ENCODE peak calls at places on chromosomes 4 and X, in six cellular contexts. H, M, Z, C, N and U are unnamed samples.

GRCh38 chr4:142683503-142683902 is 162.6 kb downstream of the INPP4B start:
- DNase-seq in N (no peak), H (no peak), Z (no peak), C (no peak), M (no peak), U (no peak)

GRCh38 chr4:148170408-148171385 is 271.5 kb downstream of the NR3C2 start:
- DNase-seq in N (no peak), M (no peak), H (no peak), Z (no peak), C (no peak), U (no peak)

GRCh38 chrX:72609313-72609712 is 36.7 kb upstream of the HDAC8 start:
- DNase-seq in N (peak; percentile 25), C (peak; percentile 23), M (no peak), Z (no peak), H (peak; percentile 6), U (peak; percentile 6)

GRCh38 chr4:150244600-150244999 is 166.4 kb downstream of the DCLK2 start:
- DNase-seq in H (peak; percentile 70), M (no peak), C (no peak), Z (no peak), N (no peak), U (peak; percentile 78)

GRCh38 chr4:16627999-16628398 is 270.4 kb downstream of the LDB2 start:
- DNase-seq in H (peak; percentile 78), N (peak; percentile 62), Z (no peak), C (peak; percentile 88), M (no peak), U (peak; percentile 95)

GRCh38 chr4:7874838-7875237 is 64.8 kb downstream of the AFAP1 start:
- DNase-seq in M (no peak), H (no peak), N (no peak), C (no peak), Z (no peak), U (no peak)

GRCh38 chr4:150090836-150091235 is 12.6 kb downstream of the DCLK2 start:
- DNase-seq in M (no peak), Z (no peak), H (peak; percentile 78), N (no peak), C (peak; percentile 10), U (peak; percentile 77)

GRCh38 chr4:24956091-24956490 is 43.2 kb upstream of the CCDC149 start:
- DNase-seq in Z (no peak), H (no peak), M (no peak), C (no peak), N (peak; percentile 26), U (no peak)

GRCh38 chrX:21438792-21439191 is 64.6 kb downstream of the CNKSR2 start:
- DNase-seq in M (no peak), C (no peak), N (no peak), H (no peak), Z (no peak), U (no peak)

GRCh38 chrX:8748855-8749254 is 16.9 kb upstream of the ANOS1 start:
- DNase-seq in H (peak; percentile 46), M (no peak), N (peak; percentile 41), Z (no peak), C (peak; percentile 47), U (peak; percentile 43)

GRCh38 chrX:136598631-136599030 is 49.3 kb upstream of the CD40LG start:
- DNase-seq in N (no peak), M (no peak), H (no peak), Z (no peak), C (no peak), U (no peak)

GRCh38 chrX:110806145-110806544 is 10.5 kb upstream of the CHRDL1 start:
- DNase-seq in N (no peak), C (no peak), H (no peak), Z (no peak), M (no peak), U (peak; percentile 9)

GRCh38 chr4:4412661-4413372 is 25.9 kb downstream of the NSG1 start:
- DNase-seq in Z (no peak), C (no peak), H (no peak), M (no peak), N (no peak), U (no peak)

GRCh38 chr4:69731261-69731660 is 29.2 kb downstream of the SULT1B1 start:
- DNase-seq in C (no peak), M (no peak), H (no peak), N (no peak), Z (no peak), U (no peak)

GRCh38 chr4:107896158-107896645 is 35.1 kb upstream of the CYP2U1 start:
- DNase-seq in Z (no peak), N (no peak), C (peak; percentile 87), H (peak; percentile 83), M (no peak), U (peak; percentile 97)

GRCh38 chr4:67151376-67152343 is 393.6 kb downstream of the CENPC start:
- DNase-seq in C (no peak), N (no peak), M (no peak), H (no peak), Z (no peak), U (no peak)

GRCh38 chrX:1025413-1025812 is 187.0 kb downstream of the CRLF2 start:
- DNase-seq in N (no peak), Z (no peak), M (no peak), C (no peak), H (no peak), U (no peak)

GRCh38 chr4:152870605-152871004 is 65.5 kb upstream of the FHDC1 start:
- DNase-seq in H (no peak), C (no peak), M (no peak), Z (no peak), N (no peak), U (no peak)

GRCh38 chrX:109352121-109352556 is 129.7 kb downstream of the GUCY2F start:
- DNase-seq in H (peak; percentile 35), Z (no peak), M (no peak), C (peak; percentile 55), N (no peak), U (no peak)

GRCh38 chr4:189117426-189117825 is 823.2 kb upstream of the FRG1 start:
- DNase-seq in N (peak; percentile 19), M (no peak), C (no peak), Z (peak; percentile 38), H (peak; percentile 5), U (peak; percentile 13)

GRCh38 chrX:18895157-18895952 is 88.6 kb downstream of the PHKA2 start:
- DNase-seq in N (no peak), M (no peak), H (no peak), Z (peak; percentile 24), C (peak; percentile 56), U (peak; percentile 37)

GRCh38 chrX:20523626-20524312 is 257.1 kb upstream of the RPS6KA3 start:
- DNase-seq in C (no peak), M (no peak), Z (no peak), H (no peak), N (no peak), U (no peak)

GRCh38 chrX:114717921-114718320 is 134.0 kb downstream of the HTR2C start:
- DNase-seq in N (peak; percentile 43), H (no peak), M (peak; percentile 5), Z (peak; percentile 77), C (peak; percentile 20), U (no peak)

GRCh38 chr4:92566284-92566683 is 262.5 kb downstream of the GRID2 start:
- DNase-seq in Z (no peak), N (no peak), H (no peak), C (no peak), M (no peak), U (no peak)

GRCh38 chr4:101774807-101775206 is 15.7 kb upstream of the BANK1 start:
- DNase-seq in C (peak; percentile 19), N (no peak), H (peak; percentile 57), Z (no peak), M (no peak), U (peak; percentile 23)

GRCh38 chr4:88523325-88524129 is at the start of gene PYURF:
- DNase-seq in H (peak; percentile 97), C (peak; percentile 97), Z (peak; percentile 97), M (peak; percentile 83), N (peak; percentile 96), U (peak; percentile 91)
- H2BK5ac ChIP-seq in H (peak within 1 kb of the TSS; percentile 83), C (peak within 1 kb of the TSS; percentile 41), Z (no peak within 1 kb of the TSS), M (no peak within 1 kb of the TSS), N (no peak within 1 kb of the TSS), U (peak within 1 kb of the TSS; percentile 89)

GRCh38 chr4:1243451-1244080 is 5.4 kb downstream of the CTBP1 start:
- DNase-seq in N (no peak), H (no peak), C (no peak), M (no peak), Z (peak; percentile 27), U (no peak)

GRCh38 chr4:1244081-1244977 is 4.6 kb downstream of the CTBP1 start:
- DNase-seq in N (no peak), H (no peak), C (no peak), Z (no peak), M (no peak), U (no peak)

GRCh38 chr4:1245481-1246051 is 3.4 kb downstream of the CTBP1 start:
- DNase-seq in H (no peak), M (no peak), Z (no peak), C (no peak), N (no peak), U (no peak)

GRCh38 chr4:1246111-1246881 is 2.6 kb downstream of the CTBP1 start:
- DNase-seq in Z (peak; percentile 28), N (no peak), M (no peak), H (peak; percentile 17), C (peak; percentile 34), U (no peak)

DNA sequence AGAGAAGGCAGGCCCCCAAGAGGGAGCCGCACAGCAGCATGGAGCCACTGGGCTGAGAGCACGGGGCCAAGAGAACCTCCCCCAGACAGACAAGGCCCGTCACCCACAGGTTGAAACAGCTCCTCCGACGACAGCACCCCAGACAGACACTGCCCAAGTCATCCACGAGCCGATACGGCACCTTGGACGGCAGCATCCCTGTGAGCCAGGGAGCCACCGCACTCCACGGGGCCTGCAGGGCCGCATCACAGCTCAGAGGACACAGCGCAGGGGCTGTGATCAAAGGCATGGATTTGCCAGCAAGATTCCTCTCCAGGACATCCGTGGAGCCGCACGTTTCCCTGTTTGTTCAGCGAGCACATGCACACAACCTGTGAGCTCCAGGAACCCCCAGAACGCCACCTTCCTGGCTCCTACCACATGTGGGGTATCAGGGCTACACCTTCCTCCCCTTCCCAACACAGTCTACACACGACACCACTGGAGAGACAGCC is 3.9 kb downstream of the CTBP1 start:
- DNase-seq in C (no peak), H (no peak), Z (no peak), N (no peak), M (no peak), U (no peak)
- H3K9ac ChIP-seq in C (no peak overlapping the region), H (peak overlapping the region; percentile 29), Z (no peak overlapping the region), N (no peak overlapping the region), M (peak overlapping the region; percentile 84), U (no peak overlapping the region)

GRCh38 chrX:41475611-41476241 is 28.6 kb downstream of the NYX start:
- DNase-seq in H (peak; percentile 34), M (peak; percentile 76), N (peak; percentile 81), Z (peak; percentile 89), C (peak; percentile 45), U (no peak)

GRCh38 chrX:41474726-41475100 is 27.6 kb downstream of the NYX start:
- DNase-seq in M (no peak), Z (peak; percentile 49), H (no peak), C (no peak), N (peak; percentile 13), U (no peak)

GRCh38 chrX:41475166-41475565 is 28.0 kb downstream of the NYX start:
- DNase-seq in M (peak; percentile 65), C (no peak), H (no peak), Z (peak; percentile 86), N (peak; percentile 88), U (no peak)

GRCh38 chrX:41472231-41472815 is 25.2 kb downstream of the NYX start:
- DNase-seq in Z (peak; percentile 68), M (no peak), N (peak; percentile 74), H (no peak), C (peak; percentile 85), U (no peak)

GRCh38 chrX:41473936-41474725 is 27.0 kb downstream of the NYX start:
- DNase-seq in C (no peak), Z (peak; percentile 43), N (no peak), M (no peak), H (no peak), U (no peak)
- H3K4ac ChIP-seq in C (peak overlapping the region; percentile 19), Z (peak overlapping the region; percentile 88), N (peak overlapping the region; percentile 1), M (peak overlapping the region; percentile 99), H (no peak overlapping the region), U (no peak overlapping the region)

GRCh38 chr4:99876946-99877345 is 17.3 kb downstream of the LAMTOR3 start:
- DNase-seq in Z (no peak), C (peak; percentile 81), H (no peak), N (no peak), M (no peak), U (no peak)
- H2BK5ac ChIP-seq in Z (no peak overlapping the region), C (no peak overlapping the region), H (no peak overlapping the region), N (no peak overlapping the region), M (no peak overlapping the region), U (no peak overlapping the region)